ENCODE peak calls at places on chromosomes 7 and 10, in ten cellular contexts. V, E, G, S, F, N, L, K, M and W are unnamed samples.

GRCh38 chr10:97822261-97822687 is 27.4 kb upstream of the GOLGA7B start:
- DNase-seq in V (no peak), E (peak), G (no peak), S (peak), F (peak), N (no peak), L (no peak), K (no peak), M (no peak), W (no peak)

GRCh38 chr7:44189286-44189992 is at the start of gene GCK:
- DNase-seq in V (no peak), E (no peak), G (no peak), S (no peak), F (no peak), N (no peak), L (no peak), K (no peak), M (no peak), W (no peak)

GRCh38 chr10:99849525-99849924 is 67.1 kb downstream of the ABCC2 start:
- DNase-seq in V (no peak), E (no peak), G (no peak), S (no peak), F (no peak), N (no peak), L (no peak), K (no peak), M (no peak), W (no peak)

GRCh38 chr10:122264442-122264841 is 6.7 kb upstream of the BTBD16 start:
- DNase-seq in V (no peak), E (peak), G (no peak), S (no peak), F (no peak), N (no peak), L (no peak), K (no peak), M (no peak), W (no peak)

GRCh38 chr7:132386249-132386681 is 190.0 kb downstream of the PLXNA4 start:
- DNase-seq in V (peak), E (peak), G (no peak), S (no peak), F (no peak), N (no peak), L (peak), K (peak), M (no peak), W (no peak)

GRCh38 chr10:49359349-49360231 is 36.3 kb downstream of the DRGX start:
- DNase-seq in V (no peak), E (peak), G (no peak), S (no peak), F (no peak), N (no peak), L (no peak), K (no peak), M (no peak), W (no peak)

GRCh38 chr7:123747089-123747488 is 1.7 kb downstream of the WASL start:
- DNase-seq in V (no peak), E (no peak), G (no peak), S (no peak), F (no peak), N (no peak), L (no peak), K (no peak), M (no peak), W (peak)

GRCh38 chr7:158585721-158586498 is 1.7 kb downstream of the PTPRN2 start:
- DNase-seq in V (no peak), E (no peak), G (no peak), S (no peak), F (no peak), N (no peak), L (no peak), K (no peak), M (no peak), W (no peak)

GRCh38 chr10:1651280-1651975 is 85.9 kb downstream of the ADARB2 start:
- DNase-seq in V (no peak), E (no peak), G (no peak), S (no peak), F (no peak), N (no peak), L (no peak), K (no peak), M (no peak), W (no peak)

GRCh38 chr7:44748948-44749731 is 493 bp downstream of the ZMIZ2 start:
- DNase-seq in V (no peak), E (no peak), G (no peak), S (no peak), F (no peak), N (no peak), L (no peak), K (peak), M (no peak), W (no peak)

GRCh38 chr7:155618708-155619633 is 25.5 kb upstream of the RBM33 start:
- DNase-seq in V (no peak), E (peak), G (no peak), S (peak), F (no peak), N (no peak), L (no peak), K (peak), M (no peak), W (no peak)